ENCODE peak calls at places on chromosome 4, in five cellular contexts. X is stomach; Q is bronchial epithelial cell; M is effector memory CD4-positive, alpha-beta T cell; Z is CD8-positive, alpha-beta T cell. N is an unnamed sample.
A peak's percentile ranks its signal among the peaks of the same experiment; 100 is the strongest.

GRCh38 chr4:23958749-23959148 is 68.9 kb upstream of the PPARGC1A start:
- DNase-seq in X (no peak), Z (no peak), Q (no peak), M (no peak), N (no peak)

GRCh38 chr4:19999331-19999730 is 252.4 kb upstream of the SLIT2 start:
- DNase-seq in Q (no peak), M (no peak), Z (no peak), X (no peak), N (no peak)

GRCh38 chr4:35525192-35525978 is 718.9 kb downstream of the ARAP2 start:
- DNase-seq in X (no peak), M (no peak), Q (no peak), Z (peak; percentile 29), N (no peak)

GRCh38 chr4:26748805-26749204 is 111.8 kb upstream of the STIM2 start:
- DNase-seq in M (no peak), Z (no peak), X (no peak), Q (no peak), N (no peak)

GRCh38 chr4:16120720-16121119 is 36.9 kb upstream of the PROM1 start:
- DNase-seq in M (no peak), Q (no peak), Z (no peak), X (no peak), N (no peak)

GRCh38 chr4:173525118-173526033 is 4.7 kb downstream of the HAND2 start:
- DNase-seq in X (no peak), Z (no peak), M (no peak), Q (no peak), N (no peak)

GRCh38 chr4:19399001-19399400 is 852.7 kb upstream of the SLIT2 start:
- DNase-seq in M (no peak), X (no peak), Q (peak; percentile 27), Z (no peak), N (no peak)

GRCh38 chr4:77344001-77344400 is 187.0 kb downstream of the CCNG2 start:
- DNase-seq in Z (no peak), M (no peak), Q (peak; percentile 95), X (no peak), N (no peak)

GRCh38 chr4:16607241-16607640 is 291.2 kb downstream of the LDB2 start:
- DNase-seq in Q (no peak), M (no peak), X (no peak), Z (no peak), N (no peak)

GRCh38 chr4:3665360-3665891 is 100.8 kb upstream of the ADRA2C start:
- DNase-seq in M (no peak), Z (no peak), Q (no peak), X (no peak), N (no peak)

GRCh38 chr4:76486588-76487276 is 51.7 kb downstream of the SHROOM3 start:
- DNase-seq in Z (no peak), Q (no peak), X (no peak), M (no peak), N (no peak)

GRCh38 chr4:146099585-146099984 is 75.9 kb upstream of the LSM6 start:
- DNase-seq in X (no peak), M (no peak), Q (no peak), Z (no peak), N (no peak)

GRCh38 chr4:90105274-90105673 is 21.9 kb upstream of the CCSER1 start:
- DNase-seq in Q (no peak), X (no peak), Z (no peak), M (no peak), N (no peak)

GRCh38 chr4:52714597-52715254 is 36.5 kb downstream of the ERVMER34-1 start:
- DNase-seq in Q (no peak), Z (no peak), X (no peak), M (no peak), N (no peak)

GRCh38 chr4:73679836-73680235 is 59.6 kb upstream of the RASSF6 start:
- DNase-seq in Z (no peak), X (no peak), M (no peak), Q (peak; percentile 77), N (no peak)

GRCh38 chr4:80878218-80878617 is 152.3 kb upstream of the BMP3 start:
- DNase-seq in X (no peak), Q (peak; percentile 3), Z (no peak), M (no peak), N (no peak)

GRCh38 chr4:3720461-3720860 is 45.7 kb upstream of the ADRA2C start:
- DNase-seq in M (no peak), Z (no peak), X (no peak), Q (no peak), N (no peak)

GRCh38 chr4:48910511-48910910 is 3.9 kb upstream of the OCIAD2 start:
- DNase-seq in Z (no peak), X (no peak), M (no peak), Q (no peak), N (no peak)
- H3K27me3 ChIP-seq in Z (no peaks in the 10 kb centered on the region), X (no peaks in the 10 kb centered on the region), M (peaks cover 2% of the 10 kb centered on the region), Q (no peaks in the 10 kb centered on the region), N (no peaks in the 10 kb centered on the region)

GRCh38 chr4:57110635-57111546 is 706 bp upstream of the IGFBP7 start:
- DNase-seq in Q (peak; percentile 43), M (no peak), X (peak; percentile 30), Z (no peak), N (no peak)
- H3K27me3 ChIP-seq in Q (no peaks in the 10 kb centered on the region), M (peaks cover 9% of the 10 kb centered on the region), X (peaks cover 6% of the 10 kb centered on the region), Z (peaks cover 4% of the 10 kb centered on the region), N (no peaks in the 10 kb centered on the region)

GRCh38 chr4:1404573-1405248 is 1.5 kb downstream of the NKX1-1 start:
- DNase-seq in Z (no peak), Q (no peak), X (peak; percentile 13), M (no peak), N (no peak)
- H3K27me3 ChIP-seq in Z (peaks cover 22% of the 10 kb centered on the region), Q (peaks cover 44% of the 10 kb centered on the region), X (peaks cover 100% of the 10 kb centered on the region), M (peaks cover 61% of the 10 kb centered on the region), N (no peaks in the 10 kb centered on the region)

GRCh38 chr4:6011271-6011671 is 7.0 kb downstream of the C4orf50 start:
- DNase-seq in Z (no peak), X (no peak), M (no peak), Q (no peak), N (peak; percentile 49)

GRCh38 chr4:6008766-6009385 is 9.4 kb downstream of the C4orf50 start:
- DNase-seq in Q (no peak), Z (no peak), M (no peak), X (no peak), N (no peak)

GRCh38 chr4:6008092-6008551 is 10.1 kb downstream of the C4orf50 start:
- DNase-seq in Q (no peak), X (no peak), Z (no peak), M (no peak), N (peak; percentile 49)

GRCh38 chr4:6010789-6011188 is 7.4 kb downstream of the C4orf50 start:
- DNase-seq in X (no peak), Q (no peak), M (no peak), Z (no peak), N (no peak)

GRCh38 chr4:6009452-6009851 is 8.8 kb downstream of the C4orf50 start:
- DNase-seq in Q (no peak), X (no peak), Z (no peak), M (no peak), N (no peak)
- H3K27me3 ChIP-seq in Q (no peaks in the 10 kb centered on the region), X (peaks cover 51% of the 10 kb centered on the region), Z (no peaks in the 10 kb centered on the region), M (no peaks in the 10 kb centered on the region), N (no peaks in the 10 kb centered on the region)

GRCh38 chr4:4857809-4858508 is 1.5 kb upstream of the MSX1 start:
- DNase-seq in M (no peak), Q (no peak), X (no peak), Z (no peak), N (no peak)
- H3K27me3 ChIP-seq in M (peaks cover 83% of the 10 kb centered on the region), Q (peaks cover 77% of the 10 kb centered on the region), X (peaks cover 100% of the 10 kb centered on the region), Z (peaks cover 67% of the 10 kb centered on the region), N (peaks cover 33% of the 10 kb centered on the region)

GRCh38 chr4:122378711-122379110 is at the start of gene ADAD1:
- DNase-seq in M (no peak), Q (no peak), Z (no peak), X (no peak), N (no peak)
- H3K27me3 ChIP-seq in M (no peaks in the 10 kb centered on the region), Q (no peaks in the 10 kb centered on the region), Z (no peaks in the 10 kb centered on the region), X (no peaks in the 10 kb centered on the region), N (no peaks in the 10 kb centered on the region)

DNA sequence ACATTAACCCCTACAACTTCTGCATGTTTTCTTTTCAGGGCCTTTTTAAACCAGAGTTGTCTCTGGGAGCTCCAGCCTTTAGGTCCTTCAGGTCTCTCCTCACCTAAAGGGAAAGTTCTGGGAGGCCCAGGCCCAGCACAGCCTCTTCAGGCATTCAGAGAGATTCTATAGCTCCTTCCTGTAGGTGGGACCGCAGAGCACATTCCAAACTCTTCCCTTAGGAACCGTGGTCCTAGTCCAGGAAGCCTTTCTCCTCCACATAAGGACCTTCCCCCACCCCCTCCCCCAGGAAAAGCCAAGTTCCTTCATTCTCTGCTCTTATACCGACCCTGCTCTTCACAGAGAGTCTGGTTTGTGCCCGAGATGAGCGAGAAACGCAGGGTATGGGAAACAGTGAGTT is 14.8 kb downstream of the NKX6-1 start:
- DNase-seq in X (no peak), Z (no peak), M (no peak), Q (no peak), N (no peak)
- H3K27me3 ChIP-seq in X (peaks cover 100% of the 10 kb centered on the region), Z (peaks cover 51% of the 10 kb centered on the region), M (peaks cover 31% of the 10 kb centered on the region), Q (peaks cover 48% of the 10 kb centered on the region), N (no peaks in the 10 kb centered on the region)

N was measured in pancreas.